ENCODE peak calls at places on chromosomes 3 and 15, in nine cellular contexts. I is HTR-8/SVneo; O is stimulated activated CD4-positive, alpha-beta T cell treated with anti-CD3 and anti-CD28 coated beads, Interleukin-1b, Interleukin-23, amount 100 ng/mL, for 1 hour; R is coronary artery; B is activated CD4-positive, alpha-beta T cell treated with anti-CD3 and anti-CD28 coated beads, Interleukin-2, amount 10 ng/mL, durations not matched to agents 7 days and 5 days; J is activated naive CD8-positive, alpha-beta T cell treated with anti-CD3 and anti-CD28 coated beads, Interleukin-2, amount 10 ng/mL, durations not matched to agents 7 days and 5 days; M is A549; P is effector memory CD4-positive, alpha-beta T cell; K is CD4-positive, alpha-beta memory T cell. N is an unnamed sample.

GRCh38 chr15:40313531-40314398 is 6.0 kb upstream of the PLCB2 start:
- DNase-seq in I (no peak), O (no peak), R (no peak), B (peak), J (no peak), M (no peak), P (no peak), K (peak), N (no peak)

GRCh38 chr3:52176188-52176752 is 21.7 kb upstream of the ALAS1 start:
- DNase-seq in I (no peak), O (no peak), R (no peak), B (no peak), J (no peak), M (no peak), P (no peak), K (no peak), N (no peak)

GRCh38 chr3:182909318-182910040 is 70.9 kb downstream of the DCUN1D1 start:
- DNase-seq in I (peak), O (no peak), R (no peak), B (no peak), J (no peak), M (peak), P (no peak), K (no peak), N (no peak)

GRCh38 chr3:148847351-148847750 is 17.7 kb upstream of the CPA3 start:
- DNase-seq in I (no peak), O (no peak), R (no peak), B (no peak), J (no peak), M (no peak), P (no peak), K (no peak), N (no peak)

GRCh38 chr3:5875056-5875455 is 687.5 kb downstream of the EDEM1 start:
- DNase-seq in I (no peak), O (no peak), R (no peak), B (no peak), J (no peak), M (no peak), P (no peak), K (no peak), N (no peak)

GRCh38 chr3:98188553-98188952 is 22.1 kb downstream of the OR5H15 start:
- DNase-seq in I (no peak), O (no peak), R (no peak), B (peak), J (no peak), M (peak), P (no peak), K (no peak), N (no peak)

GRCh38 chr3:187368765-187369450 is 723 bp downstream of the RTP4 start:
- DNase-seq in I (no peak), O (no peak), R (no peak), B (no peak), J (no peak), M (no peak), P (no peak), K (no peak), N (no peak)

GRCh38 chr15:51726302-51727073 is 11.0 kb downstream of the LYSMD2 start:
- DNase-seq in I (peak), O (no peak), R (no peak), B (no peak), J (no peak), M (peak), P (no peak), K (peak), N (no peak)

GRCh38 chr3:138449490-138449889 is 15.1 kb downstream of the ESYT3 start:
- DNase-seq in I (no peak), O (no peak), R (no peak), B (no peak), J (no peak), M (no peak), P (no peak), K (no peak), N (no peak)

GRCh38 chr3:52714335-52715302 is 8.7 kb downstream of the SPCS1 start:
- DNase-seq in I (no peak), O (no peak), R (no peak), B (no peak), J (no peak), M (no peak), P (no peak), K (no peak), N (peak)